ENCODE peak calls at places on chromosomes 1 and 21, in ten cellular contexts. P is neural progenitor cell, U is AG04450, J is adrenal gland, I is vagina, S is choroid plexus epithelial cell, O is heart left ventricle, Z is astrocyte of the spinal cord, Y is left lung, T is nephron progenitor cell. D is an unnamed sample.

GRCh38 chr1:221766210-221766609 is 24.3 kb upstream of the DUSP10 start:
- DNase-seq in P (no peak), U (peak), J (no peak), I (no peak), S (peak), O (no peak), Z (peak), Y (no peak), T (no peak), D (no peak)

GRCh38 chr1:18575620-18576019 is 55.0 kb upstream of the PAX7 start:
- DNase-seq in P (peak), U (no peak), J (peak), I (no peak), S (peak), O (peak), Z (no peak), Y (peak), T (peak), D (peak)

GRCh38 chr1:209678981-209679539 is 3.8 kb downstream of the G0S2 start:
- DNase-seq in P (no peak), U (no peak), J (no peak), I (no peak), S (no peak), O (no peak), Z (no peak), Y (no peak), T (no peak), D (no peak)

GRCh38 chr1:113142791-113143190 is 69.8 kb downstream of the LRIG2 start:
- DNase-seq in P (no peak), U (no peak), J (no peak), I (no peak), S (peak), O (no peak), Z (peak), Y (no peak), T (no peak), D (no peak)

GRCh38 chr1:99672500-99673213 is 26.7 kb downstream of the PALMD start:
- DNase-seq in P (no peak), U (no peak), J (peak), I (no peak), S (peak), O (peak), Z (no peak), Y (no peak), T (no peak), D (no peak)

GRCh38 chr1:88514544-88514943 is 169.5 kb upstream of the PKN2 start:
- DNase-seq in P (no peak), U (no peak), J (no peak), I (no peak), S (no peak), O (no peak), Z (no peak), Y (no peak), T (no peak), D (no peak)

GRCh38 chr1:31652891-31653489 is 8.3 kb upstream of the PEF1 start:
- DNase-seq in P (no peak), U (no peak), J (no peak), I (no peak), S (no peak), O (no peak), Z (no peak), Y (no peak), T (no peak), D (no peak)

GRCh38 chr1:45304311-45305081 is 22.2 kb upstream of the HPDL start:
- DNase-seq in P (peak), U (no peak), J (peak), I (peak), S (peak), O (no peak), Z (no peak), Y (no peak), T (no peak), D (no peak)

GRCh38 chr1:153343040-153343681 is 5.5 kb downstream of the PGLYRP4 start:
- DNase-seq in P (no peak), U (no peak), J (no peak), I (peak), S (no peak), O (no peak), Z (no peak), Y (no peak), T (no peak), D (peak)

GRCh38 chr1:85343213-85343611 is 66.8 kb upstream of the BCL10 start:
- DNase-seq in P (no peak), U (no peak), J (no peak), I (no peak), S (no peak), O (no peak), Z (no peak), Y (no peak), T (no peak), D (no peak)

GRCh38 chr1:212949771-212950170 is 570 bp upstream of the VASH2 start:
- DNase-seq in P (no peak), U (no peak), J (no peak), I (no peak), S (no peak), O (no peak), Z (no peak), Y (no peak), T (no peak), D (no peak)

GRCh38 chr1:111225717-111226400 is 1.7 kb upstream of the CHI3L2 start:
- DNase-seq in P (no peak), U (no peak), J (no peak), I (no peak), S (peak), O (no peak), Z (peak), Y (no peak), T (no peak), D (no peak)

GRCh38 chr1:5811419-5811818 is 180.8 kb downstream of the NPHP4 start:
- DNase-seq in P (peak), U (no peak), J (no peak), I (no peak), S (no peak), O (no peak), Z (no peak), Y (peak), T (no peak), D (no peak)

GRCh38 chr21:31405638-31406037 is 61.6 kb upstream of the TIAM1 start:
- DNase-seq in P (no peak), U (no peak), J (no peak), I (no peak), S (no peak), O (no peak), Z (no peak), Y (no peak), T (no peak), D (no peak)

GRCh38 chr1:69737527-69738176 is 169.9 kb downstream of the LRRC7 start:
- DNase-seq in P (peak), U (peak), J (peak), I (no peak), S (peak), O (no peak), Z (peak), Y (no peak), T (peak), D (peak)

GRCh38 chr1:116850436-116850835 is 59.3 kb upstream of the PTGFRN start:
- DNase-seq in P (no peak), U (no peak), J (no peak), I (no peak), S (peak), O (no peak), Z (peak), Y (no peak), T (no peak), D (no peak)

GRCh38 chr21:45970674-45971486 is 10.7 kb upstream of the COL6A1 start:
- DNase-seq in P (peak), U (no peak), J (peak), I (no peak), S (peak), O (peak), Z (no peak), Y (peak), T (peak), D (peak)

GRCh38 chr1:109794319-109795132 is 30.8 kb upstream of the EPS8L3 start:
- DNase-seq in P (no peak), U (no peak), J (no peak), I (no peak), S (no peak), O (no peak), Z (no peak), Y (no peak), T (no peak), D (no peak)

DNA sequence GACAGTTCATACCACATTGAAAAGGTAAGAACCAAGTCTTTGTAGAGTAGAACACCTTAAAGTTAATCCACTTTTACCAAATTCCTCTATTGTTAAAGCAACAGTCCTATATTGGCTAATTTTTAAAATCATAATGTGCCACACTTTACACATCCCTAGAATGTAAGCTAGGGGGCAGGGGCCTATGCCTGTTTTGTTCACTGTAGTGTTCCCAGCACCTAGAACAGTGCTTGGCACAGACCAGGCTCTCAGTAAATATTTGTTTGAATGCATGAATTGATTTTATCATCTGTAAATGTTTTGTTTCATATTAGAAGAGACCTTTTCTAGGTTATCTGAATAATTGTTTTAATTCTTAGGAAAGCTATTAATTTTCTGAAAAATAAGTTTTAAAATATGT is 9.1 kb downstream of the SMAP2 start:
- DNase-seq in P (no peak), U (no peak), J (no peak), I (no peak), S (no peak), O (no peak), Z (no peak), Y (no peak), T (no peak), D (no peak)
- TF ChIP-seq CTCF in P (no peak), U (no peak), J (no peak), I (no peak), S (peak), O (no peak), Z (no peak), Y (no peak), T (no peak), D (no peak)

DNA sequence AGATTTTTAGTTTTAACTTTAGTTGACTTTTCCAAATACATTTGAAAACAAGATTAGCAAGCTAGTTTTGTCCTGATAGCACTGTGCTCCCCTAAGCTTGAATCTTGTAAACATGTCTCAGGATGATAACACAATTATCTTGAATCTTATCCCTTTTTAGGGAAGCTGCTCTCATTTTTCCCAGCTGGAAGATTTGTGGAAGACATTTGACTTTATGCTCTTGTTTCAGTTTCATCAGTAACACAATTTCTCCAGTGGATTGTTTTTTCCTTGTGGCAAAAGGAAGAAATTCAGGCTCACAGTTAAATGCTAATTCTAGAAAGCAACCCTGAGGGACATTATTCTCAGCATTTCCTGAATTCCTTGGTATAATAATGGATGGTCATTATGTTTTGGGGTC is 88.8 kb downstream of the CDC7 start:
- DNase-seq in P (no peak), U (no peak), J (no peak), I (no peak), S (no peak), O (no peak), Z (no peak), Y (no peak), T (no peak), D (no peak)
- TF ChIP-seq CTCF in P (no peak), U (peak), J (peak), I (no peak), S (no peak), O (no peak), Z (no peak), Y (no peak), T (no peak), D (no peak)

DNA sequence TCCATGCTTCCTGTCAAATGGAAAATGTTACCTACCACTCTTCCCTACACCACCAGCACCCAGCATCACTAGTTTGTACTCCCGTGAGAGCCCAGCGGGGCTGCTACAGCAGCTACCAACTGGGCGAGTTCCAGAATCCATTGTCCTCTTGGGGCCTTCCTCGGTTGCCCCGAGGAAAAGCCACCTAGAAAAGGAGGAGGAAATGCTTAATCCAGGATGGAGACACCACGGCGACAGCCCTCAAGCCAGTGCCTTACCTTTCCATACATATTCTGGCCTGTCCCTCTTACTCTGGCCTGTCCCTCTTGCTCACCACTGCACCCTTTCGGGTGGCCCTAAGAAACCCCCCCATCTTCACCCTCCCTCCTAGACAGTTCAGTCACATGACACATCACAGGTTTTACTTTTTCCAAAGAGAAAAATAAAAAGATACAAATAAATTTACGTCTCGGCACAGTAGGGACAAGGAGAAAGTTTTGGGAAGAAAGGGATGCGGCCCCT is 478 bp downstream of the RIT1 start:
- DNase-seq in P (peak), U (no peak), J (peak), I (no peak), S (peak), O (no peak), Z (peak), Y (no peak), T (no peak), D (peak)
- TF ChIP-seq CTCF in P (peak), U (peak), J (no peak), I (no peak), S (peak), O (no peak), Z (peak), Y (no peak), T (no peak), D (no peak)

DNA sequence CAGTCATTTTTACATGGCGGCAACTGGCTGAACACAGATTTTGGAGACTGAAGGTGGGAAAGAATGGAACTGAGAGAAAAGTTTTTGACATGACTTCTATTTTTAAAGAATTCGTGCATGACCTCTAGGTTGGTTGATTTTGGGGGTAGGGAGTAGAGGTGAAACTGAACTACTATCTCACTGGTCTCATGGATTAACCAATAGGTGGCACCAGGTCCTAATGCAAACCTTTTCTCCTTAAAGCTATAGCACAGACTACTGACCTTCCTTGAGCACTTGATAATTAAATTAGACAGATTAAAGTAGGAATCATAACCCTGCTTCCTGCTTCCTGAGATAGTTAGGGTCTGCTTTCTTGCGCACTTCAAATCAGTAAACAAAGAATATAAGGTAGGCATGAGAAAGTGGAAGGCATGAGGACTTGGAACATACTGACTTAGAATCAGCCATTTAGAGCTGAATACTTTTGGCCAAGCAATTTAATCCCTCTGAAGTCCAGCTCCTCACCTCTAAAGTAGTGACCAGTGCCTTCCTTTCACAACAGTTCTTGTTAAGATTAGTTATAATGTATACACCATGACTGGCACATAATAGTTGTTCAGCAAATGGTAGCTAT is 206.0 kb downstream of the CENPF start:
- DNase-seq in P (peak), U (no peak), J (no peak), I (no peak), S (peak), O (no peak), Z (peak), Y (no peak), T (no peak), D (peak)
- TF ChIP-seq CTCF in P (peak), U (peak), J (no peak), I (no peak), S (peak), O (no peak), Z (peak), Y (no peak), T (peak), D (peak)

GRCh38 chr1:19872190-19872589 is 10.0 kb upstream of the OTUD3 start:
- DNase-seq in P (no peak), U (no peak), J (no peak), I (peak), S (peak), O (no peak), Z (no peak), Y (no peak), T (no peak), D (peak)
- TF ChIP-seq CTCF in P (no peak), U (no peak), J (no peak), I (no peak), S (peak), O (no peak), Z (peak), Y (no peak), T (no peak), D (peak)

DNA sequence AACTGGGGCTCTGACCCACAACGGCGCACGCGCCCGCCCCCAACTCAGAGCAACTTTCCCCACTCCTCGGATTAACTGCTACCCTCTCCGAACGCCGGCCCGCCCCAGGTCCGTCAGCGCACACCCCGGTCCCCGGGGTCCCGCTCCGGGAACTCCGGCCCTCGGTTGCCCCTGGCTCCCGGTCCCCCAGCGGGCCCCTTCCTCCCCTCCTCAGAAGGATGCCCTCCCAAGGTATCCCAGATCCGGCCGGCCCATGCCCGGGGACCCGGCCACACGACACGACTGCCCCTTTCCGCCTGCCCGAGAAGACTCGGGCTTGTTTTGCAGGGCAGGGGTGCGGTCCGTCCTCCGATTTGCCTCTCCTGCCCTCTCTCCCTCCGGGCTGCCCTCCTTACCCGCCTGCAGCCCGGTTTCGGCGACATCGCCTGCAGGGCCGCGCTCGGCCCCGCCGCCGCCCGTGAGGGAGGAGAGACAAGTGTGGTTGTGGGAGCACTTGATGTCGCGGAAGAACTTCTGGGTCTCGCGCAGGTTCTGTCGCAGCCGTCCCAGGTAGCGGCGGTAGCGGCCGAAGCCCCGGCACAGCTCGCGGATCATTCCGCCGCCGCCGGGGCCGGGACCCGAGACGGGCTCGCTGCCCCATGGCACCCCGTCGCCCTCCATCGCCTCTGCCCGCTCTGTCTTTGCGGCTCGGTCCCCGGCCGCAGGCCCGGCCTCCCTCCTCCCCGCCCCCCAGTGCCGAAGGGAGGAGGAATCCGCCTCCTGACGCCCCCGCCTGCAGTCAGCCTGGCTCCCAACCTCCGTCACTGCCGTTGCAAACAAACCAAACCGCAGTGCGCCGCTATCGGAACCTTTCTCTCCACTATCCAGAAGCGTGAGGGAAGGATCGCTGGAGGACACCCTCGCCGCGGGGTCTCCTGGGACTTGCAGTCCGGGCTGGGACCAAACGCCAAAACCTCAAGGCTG is at the start of gene DSTYK:
- DNase-seq in P (peak), U (peak), J (peak), I (peak), S (peak), O (peak), Z (peak), Y (peak), T (peak), D (peak)
- TF ChIP-seq CTCF in P (no peak), U (peak), J (no peak), I (no peak), S (peak), O (no peak), Z (no peak), Y (no peak), T (no peak), D (no peak)

GRCh38 chr1:184806296-184806721 is 51.7 kb upstream of the EDEM3 start:
- DNase-seq in P (no peak), U (no peak), J (no peak), I (no peak), S (no peak), O (no peak), Z (no peak), Y (no peak), T (no peak), D (peak)
- TF ChIP-seq CTCF in P (no peak), U (no peak), J (no peak), I (no peak), S (no peak), O (no peak), Z (no peak), Y (no peak), T (no peak), D (no peak)

DNA sequence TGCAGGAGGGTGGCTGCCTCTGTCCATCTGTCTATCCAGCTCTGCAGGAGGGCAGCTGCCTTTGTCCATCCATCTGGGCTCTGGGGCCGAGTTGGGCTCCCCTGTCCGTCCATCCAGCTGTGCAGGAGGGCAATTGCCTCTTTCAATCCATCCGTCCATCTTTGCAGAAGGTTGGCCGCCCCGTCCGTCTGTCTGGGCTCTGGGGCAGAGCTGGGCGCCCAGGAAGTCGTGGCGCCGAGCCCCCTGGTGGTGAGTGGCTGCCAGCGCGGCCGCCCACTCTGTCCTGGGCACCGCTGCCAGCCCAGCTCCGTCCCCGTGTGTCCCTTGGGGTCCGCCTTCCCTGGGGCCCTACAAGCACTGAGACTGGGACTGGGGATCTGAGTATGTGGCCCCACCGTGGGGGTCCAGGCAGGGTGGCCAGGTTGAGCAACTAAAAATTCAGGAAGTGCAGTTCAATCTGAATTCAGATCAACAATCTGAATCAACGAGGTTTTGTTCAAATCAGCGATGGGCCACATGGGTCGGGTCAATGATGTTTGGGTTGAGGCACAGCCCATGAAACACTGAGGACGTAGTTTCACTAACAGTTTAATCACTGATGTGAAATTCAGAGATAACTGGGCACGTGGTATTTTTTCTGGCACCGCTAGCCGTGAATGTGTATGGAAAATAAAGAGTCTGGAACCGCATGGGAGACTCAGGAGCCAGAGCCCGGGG is 99.1 kb upstream of the ACTRT2 start:
- DNase-seq in P (no peak), U (no peak), J (no peak), I (no peak), S (no peak), O (no peak), Z (no peak), Y (no peak), T (no peak), D (no peak)
- TF ChIP-seq CTCF in P (peak), U (no peak), J (peak), I (peak), S (no peak), O (peak), Z (no peak), Y (peak), T (peak), D (no peak)